ENCODE peak calls at places on chromosomes 12 and 14, in eight cellular contexts. N is CD8-positive, alpha-beta T cell; H is vagina; T is NCI-H1105; Y is substantia nigra; I is activated T-cell treated with anti-CD3 and anti-CD28 coated beads for 24 hours; X is DMS 273 treated with DMSO at 0.1 percent for 48 hours; F is nephron progenitor cell. E is an unnamed sample.

GRCh38 chr14:30585204-30585603 is 26.2 kb downstream of the G2E3 start:
- DNase-seq in T (no peak), Y (no peak), H (no peak), X (no peak), I (no peak), N (no peak), F (no peak), E (no peak)

GRCh38 chr12:52975204-52975603 is 26.3 kb downstream of the KRT18 start:
- DNase-seq in X (no peak), Y (no peak), I (no peak), T (no peak), N (no peak), H (no peak), F (no peak), E (peak; percentile 30)

GRCh38 chr14:55382483-55382882 is 29.1 kb downstream of the ATG14 start:
- DNase-seq in T (no peak), N (no peak), H (no peak), X (no peak), F (no peak), I (no peak), Y (no peak), E (no peak)

GRCh38 chr12:54479421-54479820 is 6.0 kb upstream of the GTSF1 start:
- DNase-seq in N (no peak), I (no peak), Y (no peak), X (no peak), H (no peak), F (no peak), T (no peak), E (no peak)

GRCh38 chr12:93244514-93245077 is 133.1 kb upstream of the NUDT4 start:
- DNase-seq in H (no peak), I (peak; percentile 22), Y (no peak), X (no peak), T (no peak), N (no peak), F (no peak), E (no peak)

GRCh38 chr14:49900973-49901372 is 8.1 kb downstream of the ARF6 start:
- DNase-seq in F (no peak), T (no peak), H (no peak), I (no peak), Y (no peak), X (no peak), N (no peak), E (no peak)

GRCh38 chr12:14239350-14239934 is 126.0 kb upstream of the ATF7IP start:
- DNase-seq in X (no peak), H (no peak), I (no peak), Y (no peak), F (peak; percentile 60), T (no peak), N (peak; percentile 64), E (no peak)

GRCh38 chr12:124454735-124455134 is 112.7 kb downstream of the NCOR2 start:
- DNase-seq in X (no peak), T (no peak), N (no peak), F (no peak), Y (no peak), H (no peak), I (no peak), E (no peak)

GRCh38 chr14:100906420-100906819 is 2.9 kb upstream of the RTL1 start:
- DNase-seq in N (no peak), Y (no peak), I (no peak), F (peak; percentile 43), X (no peak), H (no peak), T (peak; percentile 21), E (no peak)

GRCh38 chr12:105761075-105761474 is 377.7 kb downstream of the NUAK1 start:
- DNase-seq in F (no peak), X (no peak), Y (no peak), H (no peak), T (no peak), I (no peak), N (no peak), E (no peak)

GRCh38 chr14:22390824-22391461 is 198.1 kb downstream of the DAD1 start:
- DNase-seq in N (no peak), I (no peak), F (no peak), X (no peak), T (no peak), H (peak; percentile 27), Y (no peak), E (no peak)

GRCh38 chr12:109927622-109928021 is 27.5 kb downstream of the TCHP start:
- DNase-seq in I (peak; percentile 11), Y (no peak), N (peak; percentile 55), T (peak; percentile 15), X (no peak), H (no peak), F (peak; percentile 36), E (no peak)

GRCh38 chr12:108729612-108730336 is 1.5 kb downstream of the CORO1C start:
- DNase-seq in N (no peak), H (no peak), Y (no peak), F (no peak), I (no peak), X (peak; percentile 32), T (peak; percentile 46), E (peak; percentile 22)

GRCh38 chr14:93029417-93029816 is 86.3 kb downstream of the ITPK1 start:
- DNase-seq in N (no peak), T (no peak), F (no peak), H (no peak), I (no peak), X (no peak), Y (no peak), E (no peak)

GRCh38 chr12:47014474-47014873 is 64.9 kb upstream of the PCED1B start:
- DNase-seq in X (no peak), Y (no peak), F (no peak), N (no peak), H (no peak), T (no peak), I (no peak), E (no peak)

GRCh38 chr14:95948608-95949007 is 72.0 kb downstream of the TUNAR start:
- DNase-seq in H (no peak), N (no peak), I (no peak), T (no peak), X (no peak), F (no peak), Y (no peak), E (no peak)

GRCh38 chr12:1047898-1048660 is 57.1 kb downstream of the ERC1 start:
- DNase-seq in X (peak; percentile 86), Y (no peak), F (no peak), I (no peak), N (no peak), T (no peak), H (no peak), E (peak; percentile 93)

GRCh38 chr14:102831163-102831804 is 54.0 kb downstream of the TRAF3 start:
- DNase-seq in T (no peak), N (no peak), Y (no peak), X (no peak), H (no peak), F (no peak), I (no peak), E (no peak)

GRCh38 chr14:89502966-89503365 is 85.9 kb upstream of the FOXN3 start:
- DNase-seq in I (no peak), X (no peak), H (no peak), Y (no peak), T (no peak), F (no peak), N (no peak), E (no peak)

GRCh38 chr12:103269962-103270361 is 225.8 kb downstream of the C12orf42 start:
- DNase-seq in Y (no peak), I (no peak), N (no peak), F (no peak), H (no peak), T (no peak), X (no peak), E (no peak)

GRCh38 chr12:62860501-62861156 is 74.3 kb downstream of the PPM1H start:
- DNase-seq in F (no peak), X (no peak), Y (no peak), I (no peak), H (no peak), N (no peak), T (no peak), E (no peak)

GRCh38 chr14:104678346-104678745 is 11.1 kb upstream of the INF2 start:
- DNase-seq in F (peak; percentile 47), I (no peak), N (no peak), H (no peak), Y (no peak), T (no peak), X (no peak), E (no peak)

E was measured in NCI-H446 treated with DMSO at 0.1 percent for 48 hours.